ENCODE peak calls at places on chromosomes 16 and 17, in six cellular contexts. One of them, this sample, is unnamed.

GRCh38 chr16:3706253-3707145 is 10.8 kb downstream of the TRAP1 start:
- DNase-seq in tibial artery: no peak
- DNase-seq in breast epithelium: no peak
- DNase-seq in ovary: no peak
- DNase-seq in adipocyte: no peak
- DNase-seq in CD4-positive, alpha-beta T cell: no peak
- DNase-seq in this sample: no peak

GRCh38 chr16:19767497-19767896 is 49.4 kb downstream of the IQCK start:
- DNase-seq in tibial artery: no peak
- DNase-seq in breast epithelium: no peak
- DNase-seq in ovary: no peak
- DNase-seq in adipocyte: no peak
- DNase-seq in CD4-positive, alpha-beta T cell: no peak
- DNase-seq in this sample: no peak

GRCh38 chr17:79840204-79840988 is 1.2 kb upstream of the CBX4 start:
- DNase-seq in CD4-positive, alpha-beta T cell: no peak
- DNase-seq in breast epithelium: peak; percentile 52
- DNase-seq in ovary: peak; percentile 82
- DNase-seq in adipocyte: peak; percentile 88
- DNase-seq in tibial artery: peak; percentile 88
- DNase-seq in this sample: peak; percentile 43

GRCh38 chr17:2101448-2102257 is 46.8 kb downstream of the HIC1 start:
- DNase-seq in adipocyte: no peak
- DNase-seq in tibial artery: peak; percentile 67
- DNase-seq in ovary: no peak
- DNase-seq in breast epithelium: peak; percentile 81
- DNase-seq in CD4-positive, alpha-beta T cell: peak; percentile 72
- DNase-seq in this sample: peak; percentile 55

GRCh38 chr16:76964464-76965154 is 226.4 kb upstream of the MON1B start:
- DNase-seq in CD4-positive, alpha-beta T cell: no peak
- DNase-seq in ovary: no peak
- DNase-seq in tibial artery: no peak
- DNase-seq in adipocyte: no peak
- DNase-seq in breast epithelium: no peak
- DNase-seq in this sample: no peak

GRCh38 chr17:30232015-30232821 is 3.3 kb downstream of the SLC6A4 start:
- DNase-seq in breast epithelium: no peak
- DNase-seq in adipocyte: no peak
- DNase-seq in tibial artery: no peak
- DNase-seq in ovary: no peak
- DNase-seq in CD4-positive, alpha-beta T cell: no peak
- DNase-seq in this sample: no peak

GRCh38 chr17:32222621-32223020 is 43.0 kb upstream of the RHBDL3 start:
- DNase-seq in tibial artery: no peak
- DNase-seq in CD4-positive, alpha-beta T cell: no peak
- DNase-seq in ovary: no peak
- DNase-seq in adipocyte: no peak
- DNase-seq in breast epithelium: no peak
- DNase-seq in this sample: no peak

GRCh38 chr16:2811703-2812471 is 5.2 kb upstream of the PRSS21 start:
- DNase-seq in CD4-positive, alpha-beta T cell: no peak
- DNase-seq in adipocyte: no peak
- DNase-seq in breast epithelium: peak; percentile 43
- DNase-seq in tibial artery: no peak
- DNase-seq in ovary: no peak
- DNase-seq in this sample: no peak

GRCh38 chr16:29961127-29961478 is 776 bp upstream of the TMEM219 start:
- DNase-seq in CD4-positive, alpha-beta T cell: no peak
- DNase-seq in breast epithelium: no peak
- DNase-seq in ovary: no peak
- DNase-seq in adipocyte: no peak
- DNase-seq in tibial artery: peak; percentile 51
- DNase-seq in this sample: no peak

GRCh38 chr17:11705111-11705510 is 106.8 kb downstream of the DNAH9 start:
- DNase-seq in tibial artery: no peak
- DNase-seq in adipocyte: peak; percentile 11
- DNase-seq in breast epithelium: no peak
- DNase-seq in ovary: no peak
- DNase-seq in CD4-positive, alpha-beta T cell: no peak
- DNase-seq in this sample: peak; percentile 12

GRCh38 chr17:55478971-55479370 is 32.3 kb downstream of the SMIM36 start:
- DNase-seq in adipocyte: no peak
- DNase-seq in tibial artery: no peak
- DNase-seq in ovary: no peak
- DNase-seq in breast epithelium: no peak
- DNase-seq in CD4-positive, alpha-beta T cell: no peak
- DNase-seq in this sample: no peak

GRCh38 chr16:1153480-1154160 is 714 bp downstream of the CACNA1H start:
- DNase-seq in adipocyte: peak; percentile 33
- DNase-seq in breast epithelium: no peak
- DNase-seq in ovary: no peak
- DNase-seq in tibial artery: no peak
- DNase-seq in CD4-positive, alpha-beta T cell: no peak
- DNase-seq in this sample: no peak

GRCh38 chr17:82257473-82257872 is 16.0 kb downstream of the CSNK1D start:
- DNase-seq in breast epithelium: no peak
- DNase-seq in adipocyte: no peak
- DNase-seq in CD4-positive, alpha-beta T cell: peak; percentile 50
- DNase-seq in tibial artery: no peak
- DNase-seq in ovary: no peak
- DNase-seq in this sample: no peak

GRCh38 chr17:55159251-55159650 is 105.5 kb upstream of the HLF start:
- DNase-seq in CD4-positive, alpha-beta T cell: no peak
- DNase-seq in adipocyte: peak; percentile 71
- DNase-seq in ovary: no peak
- DNase-seq in tibial artery: no peak
- DNase-seq in breast epithelium: no peak
- DNase-seq in this sample: no peak

GRCh38 chr17:68482576-68483001 is 25.3 kb upstream of the WIPI1 start:
- DNase-seq in breast epithelium: no peak
- DNase-seq in adipocyte: no peak
- DNase-seq in tibial artery: no peak
- DNase-seq in CD4-positive, alpha-beta T cell: no peak
- DNase-seq in ovary: no peak
- DNase-seq in this sample: no peak

GRCh38 chr17:80880650-80880989 is 111.0 kb upstream of the CHMP6 start:
- DNase-seq in ovary: no peak
- DNase-seq in adipocyte: no peak
- DNase-seq in CD4-positive, alpha-beta T cell: no peak
- DNase-seq in tibial artery: no peak
- DNase-seq in breast epithelium: no peak
- DNase-seq in this sample: no peak

GRCh38 chr16:53504161-53504663 is 1.2 kb upstream of the AKTIP start:
- DNase-seq in tibial artery: peak; percentile 84
- DNase-seq in ovary: peak; percentile 45
- DNase-seq in breast epithelium: peak; percentile 62
- DNase-seq in adipocyte: peak; percentile 49
- DNase-seq in CD4-positive, alpha-beta T cell: peak; percentile 21
- DNase-seq in this sample: peak; percentile 79

GRCh38 chr17:41065829-41066624 is at the start of gene KRTAP2-4:
- DNase-seq in tibial artery: no peak
- DNase-seq in adipocyte: peak; percentile 57
- DNase-seq in ovary: no peak
- DNase-seq in breast epithelium: no peak
- DNase-seq in CD4-positive, alpha-beta T cell: no peak
- DNase-seq in this sample: no peak

DNA sequence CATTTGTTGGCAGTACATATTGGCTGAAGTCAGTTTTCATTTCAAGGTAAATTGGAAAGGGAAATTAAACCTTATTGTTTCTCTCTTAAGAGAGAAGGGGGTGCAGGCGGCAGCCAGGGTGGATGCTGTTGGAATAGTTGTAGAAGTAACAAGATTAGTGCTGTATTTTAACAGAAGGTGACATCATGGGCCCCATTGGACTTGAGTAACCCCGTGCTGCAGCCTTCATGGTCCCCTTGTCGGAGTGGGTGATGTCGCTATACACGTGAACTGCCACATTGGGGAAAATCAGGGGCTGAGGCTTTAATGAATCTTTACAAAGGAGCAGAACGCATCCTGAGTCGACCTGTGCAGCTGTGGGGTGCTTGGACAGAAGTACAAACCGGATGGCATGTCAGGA is 3.2 kb downstream of the SNX11 start:
- DNase-seq in ovary: no peak
- DNase-seq in breast epithelium: no peak
- DNase-seq in adipocyte: no peak
- DNase-seq in CD4-positive, alpha-beta T cell: no peak
- DNase-seq in tibial artery: no peak
- DNase-seq in this sample: no peak
- H3K27me3 ChIP-seq in ovary: no peaks in the 10 kb centered on the region
- H3K27me3 ChIP-seq in breast epithelium: no peaks in the 10 kb centered on the region
- H3K27me3 ChIP-seq in adipocyte: no peaks in the 10 kb centered on the region
- H3K27me3 ChIP-seq in CD4-positive, alpha-beta T cell: no peaks in the 10 kb centered on the region
- H3K27me3 ChIP-seq in tibial artery: no peaks in the 10 kb centered on the region
- H3K27me3 ChIP-seq in this sample: no peaks in the 10 kb centered on the region

GRCh38 chr17:61397086-61397842 is 2.4 kb upstream of the TBX2 start:
- DNase-seq in tibial artery: peak; percentile 75
- DNase-seq in CD4-positive, alpha-beta T cell: no peak
- DNase-seq in breast epithelium: no peak
- DNase-seq in ovary: no peak
- DNase-seq in adipocyte: peak; percentile 76
- DNase-seq in this sample: no peak

GRCh38 chr17:61395409-61395982 is 4.1 kb upstream of the TBX2 start:
- DNase-seq in ovary: no peak
- DNase-seq in tibial artery: no peak
- DNase-seq in adipocyte: no peak
- DNase-seq in CD4-positive, alpha-beta T cell: no peak
- DNase-seq in breast epithelium: no peak
- DNase-seq in this sample: no peak

GRCh38 chr17:61396586-61397085 is 3.0 kb upstream of the TBX2 start:
- DNase-seq in ovary: no peak
- DNase-seq in breast epithelium: no peak
- DNase-seq in adipocyte: peak; percentile 45
- DNase-seq in tibial artery: peak; percentile 76
- DNase-seq in CD4-positive, alpha-beta T cell: no peak
- DNase-seq in this sample: no peak

GRCh38 chr17:61394630-61395408 is 4.8 kb upstream of the TBX2 start:
- DNase-seq in CD4-positive, alpha-beta T cell: no peak
- DNase-seq in breast epithelium: no peak
- DNase-seq in tibial artery: peak; percentile 66
- DNase-seq in adipocyte: no peak
- DNase-seq in ovary: no peak
- DNase-seq in this sample: no peak

GRCh38 chr17:61395983-61396585 is 3.6 kb upstream of the TBX2 start:
- DNase-seq in adipocyte: no peak
- DNase-seq in tibial artery: peak; percentile 68
- DNase-seq in ovary: no peak
- DNase-seq in breast epithelium: no peak
- DNase-seq in CD4-positive, alpha-beta T cell: no peak
- DNase-seq in this sample: no peak
- H3K27me3 ChIP-seq in adipocyte: no peaks in the 10 kb centered on the region
- H3K27me3 ChIP-seq in tibial artery: no peaks in the 10 kb centered on the region
- H3K27me3 ChIP-seq in ovary: peaks cover 8% of the 10 kb centered on the region
- H3K27me3 ChIP-seq in breast epithelium: peaks cover 12% of the 10 kb centered on the region
- H3K27me3 ChIP-seq in CD4-positive, alpha-beta T cell: peaks cover 49% of the 10 kb centered on the region
- H3K27me3 ChIP-seq in this sample: no peaks in the 10 kb centered on the region

GRCh38 chr17:4635823-4636375 is 5.6 kb downstream of the ALOX15 start:
- DNase-seq in tibial artery: no peak
- DNase-seq in breast epithelium: no peak
- DNase-seq in CD4-positive, alpha-beta T cell: no peak
- DNase-seq in ovary: no peak
- DNase-seq in adipocyte: no peak
- DNase-seq in this sample: no peak
- H3K27me3 ChIP-seq in tibial artery: peaks cover 53% of the 10 kb centered on the region
- H3K27me3 ChIP-seq in breast epithelium: no peaks in the 10 kb centered on the region
- H3K27me3 ChIP-seq in CD4-positive, alpha-beta T cell: peaks cover 35% of the 10 kb centered on the region
- H3K27me3 ChIP-seq in ovary: no peaks in the 10 kb centered on the region
- H3K27me3 ChIP-seq in adipocyte: peaks cover 36% of the 10 kb centered on the region
- H3K27me3 ChIP-seq in this sample: no peaks in the 10 kb centered on the region

GRCh38 chr17:3974138-3974687 is 10.0 kb upstream of the ATP2A3 start:
- DNase-seq in tibial artery: no peak
- DNase-seq in breast epithelium: no peak
- DNase-seq in adipocyte: no peak
- DNase-seq in CD4-positive, alpha-beta T cell: no peak
- DNase-seq in ovary: no peak
- DNase-seq in this sample: no peak

GRCh38 chr17:3972931-3973330 is 8.7 kb upstream of the ATP2A3 start:
- DNase-seq in tibial artery: no peak
- DNase-seq in breast epithelium: no peak
- DNase-seq in CD4-positive, alpha-beta T cell: no peak
- DNase-seq in ovary: no peak
- DNase-seq in adipocyte: no peak
- DNase-seq in this sample: peak; percentile 34

GRCh38 chr17:3972281-3972731 is 8.1 kb upstream of the ATP2A3 start:
- DNase-seq in tibial artery: no peak
- DNase-seq in CD4-positive, alpha-beta T cell: no peak
- DNase-seq in breast epithelium: no peak
- DNase-seq in adipocyte: no peak
- DNase-seq in ovary: no peak
- DNase-seq in this sample: peak; percentile 43

GRCh38 chr17:3974980-3975379 is 10.7 kb upstream of the ATP2A3 start:
- DNase-seq in adipocyte: no peak
- DNase-seq in tibial artery: no peak
- DNase-seq in ovary: no peak
- DNase-seq in CD4-positive, alpha-beta T cell: no peak
- DNase-seq in breast epithelium: no peak
- DNase-seq in this sample: no peak

DNA sequence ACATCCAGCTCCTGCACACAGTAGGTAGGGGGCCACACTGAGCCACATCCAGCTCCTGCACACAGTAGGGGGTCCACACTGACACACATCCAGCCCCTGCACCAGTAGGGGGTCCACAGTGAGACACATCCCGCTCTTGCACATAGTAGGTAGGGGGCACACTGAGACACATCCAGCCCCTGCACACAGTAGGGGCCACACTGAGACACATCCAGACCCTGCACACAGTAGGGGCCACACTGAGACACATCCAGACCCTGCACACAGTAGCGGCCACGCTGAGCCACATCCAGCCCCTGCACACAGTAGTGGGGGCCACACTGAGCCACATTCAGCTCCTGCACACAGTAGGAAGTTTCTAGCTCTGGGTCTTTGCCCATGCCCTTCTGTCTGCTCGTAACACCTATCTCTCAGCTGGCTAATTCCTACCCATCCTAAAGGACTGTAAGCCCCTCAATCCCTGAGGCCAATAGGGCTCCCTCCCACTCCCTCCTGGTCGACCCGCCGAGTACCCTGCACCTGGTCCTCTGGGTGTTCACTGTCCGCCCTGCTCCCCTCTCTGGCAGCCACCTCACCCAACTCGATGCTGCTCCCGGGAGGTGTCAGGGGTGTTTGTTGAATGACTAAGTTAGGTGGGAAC is 9.4 kb upstream of the ATP2A3 start:
- DNase-seq in tibial artery: no peak
- DNase-seq in ovary: no peak
- DNase-seq in CD4-positive, alpha-beta T cell: no peak
- DNase-seq in adipocyte: no peak
- DNase-seq in breast epithelium: no peak
- DNase-seq in this sample: no peak
- H3K27me3 ChIP-seq in tibial artery: peaks cover 5% of the 10 kb centered on the region
- H3K27me3 ChIP-seq in ovary: no peaks in the 10 kb centered on the region
- H3K27me3 ChIP-seq in CD4-positive, alpha-beta T cell: no peaks in the 10 kb centered on the region
- H3K27me3 ChIP-seq in adipocyte: peaks cover 21% of the 10 kb centered on the region
- H3K27me3 ChIP-seq in breast epithelium: no peaks in the 10 kb centered on the region
- H3K27me3 ChIP-seq in this sample: no peaks in the 10 kb centered on the region

This sample was measured in pancreas.